ENCODE peak calls at places on chromosomes 3 and 15, in six cellular contexts. One of them, this sample, is unnamed.

GRCh38 chr3:67609709-67610108 is 44.7 kb downstream of the SUCLG2 start:
- DNase-seq in NCI-H460: no peak
- DNase-seq in GM10248: no peak
- DNase-seq in AML-193: peak
- DNase-seq in heart right ventricle: no peak
- DNase-seq in PC-3: no peak
- DNase-seq in this sample: no peak

GRCh38 chr3:100753846-100754245 is 44.6 kb downstream of the TFG start:
- DNase-seq in NCI-H460: no peak
- DNase-seq in GM10248: no peak
- DNase-seq in AML-193: no peak
- DNase-seq in heart right ventricle: no peak
- DNase-seq in PC-3: no peak
- DNase-seq in this sample: no peak

GRCh38 chr3:57150097-57150496 is 15.1 kb downstream of the IL17RD start:
- DNase-seq in NCI-H460: no peak
- DNase-seq in GM10248: no peak
- DNase-seq in AML-193: no peak
- DNase-seq in heart right ventricle: no peak
- DNase-seq in PC-3: peak
- DNase-seq in this sample: no peak

GRCh38 chr3:42180901-42181300 is 85.1 kb downstream of the CCK start:
- DNase-seq in NCI-H460: no peak
- DNase-seq in GM10248: no peak
- DNase-seq in AML-193: no peak
- DNase-seq in heart right ventricle: no peak
- DNase-seq in PC-3: peak
- DNase-seq in this sample: no peak

GRCh38 chr15:99928429-99928981 is 195.3 kb upstream of the LYSMD4 start:
- DNase-seq in NCI-H460: peak
- DNase-seq in GM10248: peak
- DNase-seq in AML-193: peak
- DNase-seq in heart right ventricle: peak
- DNase-seq in PC-3: peak
- DNase-seq in this sample: peak

GRCh38 chr3:69649120-69649519 is 90.1 kb upstream of the MITF start:
- DNase-seq in NCI-H460: peak
- DNase-seq in GM10248: no peak
- DNase-seq in AML-193: no peak
- DNase-seq in heart right ventricle: no peak
- DNase-seq in PC-3: peak
- DNase-seq in this sample: peak

GRCh38 chr3:53247619-53248018 is 8.2 kb downstream of the TKT start:
- DNase-seq in NCI-H460: no peak
- DNase-seq in GM10248: no peak
- DNase-seq in AML-193: no peak
- DNase-seq in heart right ventricle: no peak
- DNase-seq in PC-3: no peak
- DNase-seq in this sample: no peak

GRCh38 chr3:89859738-89860137 is 752.3 kb downstream of the EPHA3 start:
- DNase-seq in NCI-H460: no peak
- DNase-seq in GM10248: no peak
- DNase-seq in AML-193: no peak
- DNase-seq in heart right ventricle: no peak
- DNase-seq in PC-3: no peak
- DNase-seq in this sample: no peak